ENCODE peak calls at places on chromosomes 7 and 10, in six cellular contexts. D, O, P, N, W and H are unnamed samples.

GRCh38 chr7:95396136-95397032 is at the start of gene PON3:
- DNase-seq in D (no peak), O (no peak), P (peak; percentile 50), N (no peak), W (no peak), H (no peak)

GRCh38 chr10:4931587-4931986 is 31.6 kb upstream of the AKR1C1 start:
- DNase-seq in D (no peak), O (no peak), P (no peak), N (no peak), W (no peak), H (no peak)

GRCh38 chr10:25175527-25176420 is 973 bp downstream of the GPR158 start:
- DNase-seq in D (no peak), O (peak; percentile 45), P (no peak), N (no peak), W (no peak), H (no peak)

GRCh38 chr10:61183971-61184370 is 240.0 kb upstream of the RHOBTB1 start:
- DNase-seq in D (no peak), O (no peak), P (no peak), N (no peak), W (no peak), H (no peak)

GRCh38 chr7:118184392-118184899 is 482 bp downstream of the LSM8 start:
- DNase-seq in D (no peak), O (peak; percentile 10), P (no peak), N (no peak), W (no peak), H (no peak)

GRCh38 chr10:91378061-91378460 is 32.1 kb upstream of the HECTD2 start:
- DNase-seq in D (peak; percentile 65), O (peak; percentile 59), P (no peak), N (no peak), W (no peak), H (no peak)

GRCh38 chr7:51000956-51001355 is 218.3 kb upstream of the GRB10 start:
- DNase-seq in D (peak; percentile 11), O (peak; percentile 8), P (no peak), N (no peak), W (no peak), H (no peak)

GRCh38 chr7:131633342-131633843 is 77.0 kb upstream of the PODXL start:
- DNase-seq in D (peak; percentile 86), O (peak; percentile 58), P (no peak), N (no peak), W (no peak), H (no peak)

GRCh38 chr7:88217675-88218427 is 2.0 kb downstream of the SRI start:
- DNase-seq in D (no peak), O (no peak), P (no peak), N (no peak), W (no peak), H (no peak)

GRCh38 chr10:5632430-5632829 is 34.0 kb downstream of the ASB13 start:
- DNase-seq in D (peak; percentile 31), O (no peak), P (peak; percentile 70), N (no peak), W (no peak), H (no peak)

GRCh38 chr10:11085545-11085944 is 67.9 kb downstream of the CELF2 start:
- DNase-seq in D (no peak), O (no peak), P (no peak), N (no peak), W (no peak), H (no peak)

GRCh38 chr10:34280599-34281374 is 534.3 kb downstream of the PARD3 start:
- DNase-seq in D (peak; percentile 100), O (peak; percentile 99), P (no peak), N (no peak), W (peak; percentile 76), H (no peak)

GRCh38 chr10:87844837-87845623 is 18.3 kb downstream of the KLLN start:
- DNase-seq in D (peak; percentile 75), O (peak; percentile 64), P (no peak), N (no peak), W (no peak), H (no peak)

GRCh38 chr7:1473864-1474512 is 14.7 kb upstream of the MICALL2 start:
- DNase-seq in D (peak; percentile 81), O (peak; percentile 87), P (peak; percentile 86), N (peak; percentile 91), W (peak; percentile 74), H (peak; percentile 93)

GRCh38 chr10:13397052-13397451 is 49.0 kb upstream of the SEPHS1 start:
- DNase-seq in D (no peak), O (no peak), P (no peak), N (no peak), W (no peak), H (no peak)

GRCh38 chr7:90994601-90995000 is 269.6 kb upstream of the FZD1 start:
- DNase-seq in D (no peak), O (no peak), P (no peak), N (no peak), W (no peak), H (no peak)

GRCh38 chr7:130650616-130651015 is 17.9 kb downstream of the COPG2 start:
- DNase-seq in D (no peak), O (no peak), P (no peak), N (no peak), W (no peak), H (no peak)

GRCh38 chr7:7920056-7920455 is 48.5 kb upstream of the GLCCI1 start:
- DNase-seq in D (no peak), O (no peak), P (no peak), N (no peak), W (no peak), H (no peak)

GRCh38 chr10:23035569-23035968 is 59.8 kb upstream of the MSRB2 start:
- DNase-seq in D (peak; percentile 33), O (no peak), P (no peak), N (no peak), W (no peak), H (no peak)
- TF ChIP-seq CTCF in D (peak; percentile 53), O (peak; percentile 36), P (no peak), N (no peak), W (no peak), H (no peak)

GRCh38 chr7:78434281-78434680 is 635.7 kb downstream of the PHTF2 start:
- DNase-seq in D (no peak), O (no peak), P (no peak), N (no peak), W (no peak), H (no peak)
- TF ChIP-seq CTCF in D (peak; percentile 39), O (no peak), P (no peak), N (no peak), W (no peak), H (peak; percentile 27)

GRCh38 chr10:71033396-71033980 is 145.1 kb upstream of the PCBD1 start:
- DNase-seq in D (no peak), O (no peak), P (no peak), N (no peak), W (no peak), H (no peak)
- TF ChIP-seq CTCF in D (peak; percentile 20), O (no peak), P (no peak), N (no peak), W (no peak), H (no peak)

DNA sequence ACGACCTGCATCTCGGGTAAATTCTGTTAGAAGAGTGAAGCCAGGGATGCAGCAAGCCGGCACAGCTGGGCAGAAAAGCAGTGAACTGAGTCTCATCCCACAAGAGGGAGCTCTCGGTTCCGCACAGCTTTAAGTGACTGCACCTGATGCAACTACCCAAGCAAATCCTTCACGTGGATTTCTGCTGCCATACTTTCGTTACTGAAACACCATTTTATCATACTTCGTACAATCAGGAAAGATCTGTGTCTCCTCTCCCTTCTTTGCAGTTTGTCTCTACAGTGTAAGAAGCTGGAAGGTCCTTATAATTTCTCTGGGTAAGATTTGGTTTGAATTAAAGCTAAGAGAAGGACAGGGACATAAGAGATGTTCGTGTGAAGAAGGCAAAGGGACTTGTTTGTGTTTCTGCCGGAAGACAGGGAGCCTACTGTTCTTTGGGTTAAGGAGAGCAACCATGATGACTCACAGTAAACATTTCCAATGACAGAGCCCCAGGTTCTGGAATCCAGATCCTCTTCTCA is 427.0 kb downstream of the GPAM start:
- DNase-seq in D (peak; percentile 21), O (no peak), P (no peak), N (no peak), W (peak; percentile 51), H (no peak)
- TF ChIP-seq CTCF in D (peak; percentile 29), O (no peak), P (no peak), N (peak; percentile 56), W (peak; percentile 61), H (no peak)

GRCh38 chr10:53111529-53111928 is 338.9 kb upstream of the MBL2 start:
- DNase-seq in D (peak; percentile 68), O (no peak), P (no peak), N (no peak), W (no peak), H (no peak)

GRCh38 chr10:53115660-53116059 is 343.1 kb upstream of the MBL2 start:
- DNase-seq in D (no peak), O (no peak), P (no peak), N (no peak), W (no peak), H (no peak)
- TF ChIP-seq CTCF in D (no peak), O (no peak), P (no peak), N (no peak), W (no peak), H (no peak)

DNA sequence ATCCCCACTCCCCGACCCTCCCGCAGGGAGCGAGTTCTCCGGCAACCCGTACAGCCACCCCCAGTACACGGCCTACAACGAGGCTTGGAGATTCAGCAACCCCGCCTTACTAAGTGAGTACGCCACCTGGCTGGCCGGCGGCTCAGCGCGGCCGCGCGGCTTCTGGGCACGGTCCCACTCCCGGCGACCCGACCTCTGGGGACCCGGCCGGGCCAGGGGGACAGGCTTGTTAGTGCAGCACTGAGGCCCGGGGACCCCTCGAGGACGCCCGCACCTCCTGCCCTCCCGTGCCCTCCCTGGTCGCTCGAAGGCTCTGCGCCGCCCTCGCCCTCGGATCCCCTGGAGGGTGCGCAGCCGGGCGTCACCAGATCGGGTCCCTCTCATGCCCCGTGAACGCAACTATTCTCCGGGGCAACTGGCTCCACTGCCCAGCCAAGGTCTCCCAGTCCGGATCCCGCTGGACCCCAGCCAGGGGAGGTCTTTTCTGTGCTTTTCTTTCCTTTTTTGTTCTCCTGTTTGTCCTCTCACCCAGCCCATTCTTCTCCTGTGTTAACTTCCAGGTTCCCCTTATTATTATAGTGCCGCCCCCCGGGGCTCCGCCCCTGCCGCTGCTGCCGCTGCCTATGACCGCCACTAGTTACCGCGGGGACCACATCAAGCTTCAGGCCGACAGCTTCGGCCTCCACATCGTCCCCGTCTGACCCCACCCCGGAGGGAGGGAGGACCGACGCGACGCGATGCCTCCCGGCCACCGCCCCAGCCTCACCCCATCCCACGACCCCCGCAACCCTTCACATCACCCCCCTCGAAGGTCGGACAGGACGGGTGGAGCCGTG is 81.8 kb downstream of the PAX2 start:
- DNase-seq in D (no peak), O (no peak), P (peak; percentile 28), N (no peak), W (no peak), H (no peak)
- TF ChIP-seq CTCF in D (peak; percentile 22), O (no peak), P (no peak), N (peak; percentile 15), W (no peak), H (peak; percentile 37)